ENCODE peak calls at places on chromosomes 16 and 17, in five cellular contexts. N is fibroblast of mammary gland, F is A549, K is heart right ventricle, L is omental fat pad. G is an unnamed sample.

GRCh38 chr17:80453126-80453979 is 23.1 kb downstream of the NPTX1 start:
- DNase-seq in N (peak; percentile 13), F (no peak), K (no peak), L (no peak), G (no peak)

GRCh38 chr16:7839568-7839967 is 506.9 kb downstream of the RBFOX1 start:
- DNase-seq in N (no peak), F (no peak), K (no peak), L (no peak), G (peak; percentile 22)

GRCh38 chr17:76271669-76272540 is 6.8 kb downstream of the UBALD2 start:
- DNase-seq in N (no peak), F (no peak), K (no peak), L (no peak), G (peak; percentile 43)

GRCh38 chr16:30004811-30005242 is 6.0 kb downstream of the DOC2A start:
- DNase-seq in N (no peak), F (no peak), K (no peak), L (no peak), G (no peak)

GRCh38 chr16:71775949-71776348 is 32.7 kb downstream of the AP1G1 start:
- DNase-seq in N (no peak), F (no peak), K (no peak), L (no peak), G (no peak)

GRCh38 chr16:154223-155030 is 2.0 kb downstream of the HBZ start:
- DNase-seq in N (peak; percentile 24), F (no peak), K (no peak), L (no peak), G (no peak)

GRCh38 chr16:46911038-46911437 is 26.9 kb downstream of the GPT2 start:
- DNase-seq in N (no peak), F (no peak), K (no peak), L (no peak), G (no peak)

GRCh38 chr17:33500141-33500540 is 207.0 kb upstream of the ASIC2 start:
- DNase-seq in N (no peak), F (no peak), K (no peak), L (no peak), G (no peak)

GRCh38 chr17:29273924-29274323 is 20.0 kb downstream of the NUFIP2 start:
- DNase-seq in N (no peak), F (no peak), K (no peak), L (no peak), G (no peak)

GRCh38 chr17:57257213-57257873 is 1.0 kb downstream of the MSI2 start:
- DNase-seq in N (no peak), F (no peak), K (no peak), L (no peak), G (no peak)

GRCh38 chr16:23855010-23855409 is 19.2 kb downstream of the PRKCB start:
- DNase-seq in N (no peak), F (no peak), K (no peak), L (no peak), G (no peak)

GRCh38 chr16:85296859-85297698 is 184.8 kb upstream of the CIBAR2 start:
- DNase-seq in N (peak; percentile 24), F (peak; percentile 53), K (no peak), L (no peak), G (peak; percentile 73)

GRCh38 chr16:58120216-58120615 is 9.0 kb downstream of the CFAP20 start:
- DNase-seq in N (no peak), F (no peak), K (no peak), L (no peak), G (no peak)

GRCh38 chr17:49497147-49498036 is 2.3 kb downstream of the NGFR start:
- DNase-seq in N (peak; percentile 16), F (no peak), K (peak; percentile 66), L (no peak), G (peak; percentile 35)

GRCh38 chr17:4893721-4894560 is 5.4 kb upstream of the C17orf107 start:
- DNase-seq in N (no peak), F (no peak), K (no peak), L (no peak), G (no peak)

GRCh38 chr16:35749253-35750141 is 2290.1 kb downstream of the TP53TG3F start:
- DNase-seq in N (no peak), F (no peak), K (peak; percentile 6), L (no peak), G (no peak)

GRCh38 chr17:34883106-34884000 is 77.9 kb downstream of the CCT6B start:
- DNase-seq in N (no peak), F (no peak), K (no peak), L (no peak), G (no peak)

GRCh38 chr16:71630808-71631207 is 4.8 kb downstream of the MARVELD3 start:
- DNase-seq in N (no peak), F (no peak), K (no peak), L (no peak), G (no peak)

GRCh38 chr16:67244387-67245188 is 2.7 kb downstream of the FHOD1 start:
- DNase-seq in N (peak; percentile 94), F (peak; percentile 82), K (peak; percentile 72), L (peak; percentile 37), G (no peak)

GRCh38 chr16:4788489-4788889 is 344 bp upstream of the SEPTIN12 start:
- DNase-seq in N (no peak), F (no peak), K (no peak), L (no peak), G (no peak)

GRCh38 chr16:72066747-72067146 is 3.7 kb downstream of the HPR start:
- DNase-seq in N (peak; percentile 68), F (peak; percentile 53), K (no peak), L (no peak), G (peak; percentile 19)

GRCh38 chr17:54898576-54898975 is 2.1 kb upstream of the TOM1L1 start:
- DNase-seq in N (peak; percentile 6), F (no peak), K (no peak), L (no peak), G (no peak)

GRCh38 chr17:75032896-75033294 is 13.9 kb downstream of the ATP5PD start:
- DNase-seq in N (peak; percentile 15), F (peak; percentile 48), K (no peak), L (no peak), G (no peak)

GRCh38 chr16:78102122-78102660 is 2.7 kb downstream of the WWOX start:
- DNase-seq in N (no peak), F (no peak), K (no peak), L (no peak), G (no peak)

GRCh38 chr17:48596000-48596734 is 2.6 kb upstream of the HOXB5 start:
- DNase-seq in N (no peak), F (no peak), K (no peak), L (no peak), G (no peak)

GRCh38 chr17:42809250-42809649 is 10.6 kb downstream of the CNTD1 start:
- DNase-seq in N (peak; percentile 93), F (peak; percentile 27), K (no peak), L (no peak), G (no peak)

GRCh38 chr17:37643829-37644228 is 583 bp upstream of the DDX52 start:
- DNase-seq in N (no peak), F (peak; percentile 25), K (no peak), L (no peak), G (no peak)

GRCh38 chr17:1720856-1721386 is 3.6 kb upstream of the WDR81 start:
- DNase-seq in N (peak; percentile 63), F (peak; percentile 81), K (peak; percentile 55), L (peak; percentile 65), G (peak; percentile 64)

GRCh38 chr17:77890771-77891170 is 67.7 kb upstream of the TNRC6C start:
- DNase-seq in N (no peak), F (no peak), K (peak; percentile 5), L (no peak), G (no peak)

GRCh38 chr17:77891602-77892001 is 66.9 kb upstream of the TNRC6C start:
- DNase-seq in N (no peak), F (no peak), K (no peak), L (no peak), G (no peak)

GRCh38 chr17:77889135-77889505 is 69.4 kb upstream of the TNRC6C start:
- DNase-seq in N (no peak), F (no peak), K (no peak), L (no peak), G (no peak)

GRCh38 chr17:77888242-77889134 is 70.0 kb upstream of the TNRC6C start:
- DNase-seq in N (peak; percentile 20), F (no peak), K (no peak), L (no peak), G (no peak)

DNA sequence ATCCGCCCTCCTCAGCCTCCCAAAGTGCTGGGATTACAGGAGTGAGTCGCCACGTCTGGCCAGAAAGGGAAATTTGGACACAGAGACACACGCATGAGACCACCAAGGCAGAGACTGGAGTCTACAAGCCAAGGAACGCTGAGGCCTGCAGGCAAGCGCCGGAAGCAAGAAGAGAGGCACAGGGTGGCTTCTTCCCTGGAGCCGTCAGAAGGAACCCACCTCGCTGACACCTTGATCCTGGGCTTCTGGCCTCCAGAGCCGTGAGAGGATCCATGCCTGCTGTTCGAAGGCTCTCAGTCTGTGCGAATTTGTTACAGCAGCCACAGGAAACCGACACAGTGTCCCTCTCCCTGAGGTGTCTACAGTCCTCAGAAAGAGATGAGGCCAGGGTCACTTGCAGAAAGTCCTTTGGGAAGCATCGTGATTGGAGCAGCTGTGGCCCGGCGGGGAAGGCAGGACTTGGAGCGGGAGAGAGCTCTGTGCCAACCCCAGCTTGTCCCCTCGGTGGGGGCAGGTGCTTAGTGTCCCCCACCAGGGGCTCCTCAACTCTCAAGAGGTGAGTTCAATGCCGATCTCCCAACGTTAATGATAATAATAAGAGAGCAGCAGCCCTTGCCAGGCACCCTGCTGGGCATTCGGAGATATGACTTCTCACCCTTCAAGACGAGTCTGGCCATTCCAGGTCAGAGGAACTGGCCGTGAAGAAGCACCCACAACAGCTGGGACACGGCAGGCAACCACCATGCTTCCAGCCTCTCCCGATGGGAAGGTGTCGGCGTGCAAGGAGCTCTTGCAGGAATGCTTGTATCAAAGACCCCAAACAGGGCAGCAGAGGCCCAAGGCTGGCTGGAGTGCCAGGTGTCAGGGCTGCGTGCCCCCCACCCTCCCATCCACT is 68.4 kb upstream of the TNRC6C start:
- DNase-seq in N (no peak), F (no peak), K (peak; percentile 7), L (no peak), G (no peak)
- TF ChIP-seq CTCF in N (no peak), F (no peak), K (no peak), L (no peak), G (no peak)

DNA sequence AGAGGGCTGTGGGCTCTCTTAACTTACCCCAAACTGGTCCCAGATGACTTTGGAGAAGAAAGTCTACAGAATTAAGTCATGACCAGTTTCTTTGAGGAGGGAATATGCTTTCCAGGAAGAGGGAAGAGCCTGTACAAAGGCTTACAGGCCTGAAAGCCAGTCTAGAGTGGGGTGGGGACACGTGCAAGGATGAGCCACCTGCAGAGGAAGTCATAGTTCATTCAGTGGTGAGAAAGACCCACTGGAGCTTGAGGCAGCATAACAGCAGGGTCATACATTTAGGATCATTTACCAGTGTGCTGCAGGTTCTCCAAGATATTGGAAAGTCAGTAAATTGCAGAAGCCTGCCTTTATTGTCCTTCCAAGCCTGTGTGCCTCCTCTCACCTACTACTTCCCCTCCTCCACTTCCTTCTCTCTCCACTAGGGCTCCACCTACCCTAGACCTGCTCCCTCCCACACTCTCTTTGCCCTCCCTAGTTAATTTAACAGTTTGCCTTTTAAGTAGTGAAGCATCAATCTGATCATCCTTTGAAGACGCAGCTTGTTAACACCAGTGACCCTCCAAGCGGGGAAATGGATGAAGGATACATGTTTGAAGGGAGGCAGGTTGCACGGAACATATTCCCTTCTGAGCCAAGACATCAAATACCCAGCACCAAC is 40.2 kb downstream of the CDRT15 start:
- DNase-seq in N (no peak), F (no peak), K (no peak), L (no peak), G (no peak)
- TF ChIP-seq CTCF in N (peak; percentile 7), F (no peak), K (no peak), L (no peak), G (peak; percentile 23)

GRCh38 chr16:73743665-73744496 is 552.7 kb upstream of the PSMD7 start:
- DNase-seq in N (no peak), F (peak; percentile 4), K (no peak), L (no peak), G (peak; percentile 29)
- TF ChIP-seq CTCF in N (no peak), F (no peak), K (no peak), L (no peak), G (no peak)

GRCh38 chr17:11487469-11487868 is 110.8 kb upstream of the DNAH9 start:
- DNase-seq in N (no peak), F (no peak), K (no peak), L (no peak), G (no peak)
- TF ChIP-seq CTCF in N (no peak), F (no peak), K (no peak), L (no peak), G (no peak)